ENCODE peak calls at places on chromosomes 5 and 9, in eight cellular contexts. One of them, this sample, is unnamed.

GRCh38 chr9:112072721-112073553 is 102.2 kb downstream of the SUSD1 start:
- DNase-seq in psoas muscle: no peak
- DNase-seq in HFF-Myc: no peak
- DNase-seq in lung: no peak
- DNase-seq in fibroblast of lung: peak
- DNase-seq in transverse colon: peak
- DNase-seq in dorsolateral prefrontal cortex: no peak
- DNase-seq in Peyer's patch: no peak
- DNase-seq in this sample: peak

GRCh38 chr9:116219686-116220085 is 66.1 kb downstream of the PAPPA start:
- DNase-seq in psoas muscle: no peak
- DNase-seq in HFF-Myc: no peak
- DNase-seq in lung: no peak
- DNase-seq in fibroblast of lung: no peak
- DNase-seq in transverse colon: no peak
- DNase-seq in dorsolateral prefrontal cortex: no peak
- DNase-seq in Peyer's patch: no peak
- DNase-seq in this sample: no peak

GRCh38 chr5:56012281-56012963 is 17.7 kb upstream of the IL6ST start:
- DNase-seq in psoas muscle: no peak
- DNase-seq in HFF-Myc: peak
- DNase-seq in lung: no peak
- DNase-seq in fibroblast of lung: no peak
- DNase-seq in transverse colon: peak
- DNase-seq in dorsolateral prefrontal cortex: no peak
- DNase-seq in Peyer's patch: no peak
- DNase-seq in this sample: no peak

GRCh38 chr9:3828495-3828894 is 302.7 kb upstream of the RFX3 start:
- DNase-seq in psoas muscle: no peak
- DNase-seq in HFF-Myc: no peak
- DNase-seq in lung: no peak
- DNase-seq in fibroblast of lung: no peak
- DNase-seq in transverse colon: no peak
- DNase-seq in dorsolateral prefrontal cortex: no peak
- DNase-seq in Peyer's patch: no peak
- DNase-seq in this sample: no peak

GRCh38 chr5:1437452-1437851 is 7.8 kb downstream of the SLC6A3 start:
- DNase-seq in psoas muscle: no peak
- DNase-seq in HFF-Myc: no peak
- DNase-seq in lung: no peak
- DNase-seq in fibroblast of lung: peak
- DNase-seq in transverse colon: peak
- DNase-seq in dorsolateral prefrontal cortex: no peak
- DNase-seq in Peyer's patch: peak
- DNase-seq in this sample: no peak

GRCh38 chr5:147461915-147462314 is 48.0 kb downstream of the DPYSL3 start:
- DNase-seq in psoas muscle: no peak
- DNase-seq in HFF-Myc: no peak
- DNase-seq in lung: no peak
- DNase-seq in fibroblast of lung: no peak
- DNase-seq in transverse colon: no peak
- DNase-seq in dorsolateral prefrontal cortex: no peak
- DNase-seq in Peyer's patch: no peak
- DNase-seq in this sample: no peak

GRCh38 chr9:70514273-70514672 is 99.8 kb upstream of the KLF9 start:
- DNase-seq in psoas muscle: no peak
- DNase-seq in HFF-Myc: no peak
- DNase-seq in lung: no peak
- DNase-seq in fibroblast of lung: no peak
- DNase-seq in transverse colon: no peak
- DNase-seq in dorsolateral prefrontal cortex: no peak
- DNase-seq in Peyer's patch: no peak
- DNase-seq in this sample: no peak

GRCh38 chr5:61933787-61934626 is 372.0 kb upstream of the KIF2A start:
- DNase-seq in psoas muscle: no peak
- DNase-seq in HFF-Myc: peak
- DNase-seq in lung: peak
- DNase-seq in fibroblast of lung: peak
- DNase-seq in transverse colon: peak
- DNase-seq in dorsolateral prefrontal cortex: peak
- DNase-seq in Peyer's patch: peak
- DNase-seq in this sample: no peak

GRCh38 chr5:155082401-155082800 is 68.8 kb downstream of the KIF4B start:
- DNase-seq in psoas muscle: no peak
- DNase-seq in HFF-Myc: peak
- DNase-seq in lung: no peak
- DNase-seq in fibroblast of lung: peak
- DNase-seq in transverse colon: no peak
- DNase-seq in dorsolateral prefrontal cortex: no peak
- DNase-seq in Peyer's patch: no peak
- DNase-seq in this sample: peak

GRCh38 chr5:155080721-155081120 is 67.2 kb downstream of the KIF4B start:
- DNase-seq in psoas muscle: no peak
- DNase-seq in HFF-Myc: no peak
- DNase-seq in lung: no peak
- DNase-seq in fibroblast of lung: peak
- DNase-seq in transverse colon: no peak
- DNase-seq in dorsolateral prefrontal cortex: no peak
- DNase-seq in Peyer's patch: no peak
- DNase-seq in this sample: no peak

GRCh38 chr5:155076379-155076778 is 62.8 kb downstream of the KIF4B start:
- DNase-seq in psoas muscle: no peak
- DNase-seq in HFF-Myc: no peak
- DNase-seq in lung: no peak
- DNase-seq in fibroblast of lung: no peak
- DNase-seq in transverse colon: no peak
- DNase-seq in dorsolateral prefrontal cortex: no peak
- DNase-seq in Peyer's patch: no peak
- DNase-seq in this sample: no peak

GRCh38 chr5:155081618-155082017 is 68.1 kb downstream of the KIF4B start:
- DNase-seq in psoas muscle: no peak
- DNase-seq in HFF-Myc: no peak
- DNase-seq in lung: no peak
- DNase-seq in fibroblast of lung: no peak
- DNase-seq in transverse colon: no peak
- DNase-seq in dorsolateral prefrontal cortex: no peak
- DNase-seq in Peyer's patch: no peak
- DNase-seq in this sample: no peak

DNA sequence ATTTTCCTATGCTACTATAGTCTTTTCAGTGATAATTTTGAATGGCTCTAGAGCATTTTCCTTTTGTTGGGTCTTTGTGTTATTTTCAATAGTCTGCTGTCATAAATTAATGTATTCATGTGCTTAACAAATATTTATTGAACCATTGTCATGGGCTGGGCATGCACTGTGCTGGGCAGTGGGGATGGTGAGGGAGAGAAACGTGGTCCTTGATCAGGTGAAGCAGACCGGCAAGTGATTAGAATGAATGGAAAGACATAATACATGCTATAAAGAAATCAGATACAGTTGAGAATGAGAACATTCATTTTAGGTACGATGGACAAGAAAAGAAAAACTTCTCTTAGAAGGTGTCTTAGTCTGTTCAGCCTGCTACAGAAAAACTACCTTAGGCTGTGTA is 66.1 kb downstream of the KIF4B start:
- DNase-seq in psoas muscle: no peak
- DNase-seq in HFF-Myc: no peak
- DNase-seq in lung: no peak
- DNase-seq in fibroblast of lung: no peak
- DNase-seq in transverse colon: no peak
- DNase-seq in dorsolateral prefrontal cortex: no peak
- DNase-seq in Peyer's patch: no peak
- DNase-seq in this sample: no peak
- H3K4me3 ChIP-seq in psoas muscle: no peak
- H3K4me3 ChIP-seq in HFF-Myc: no peak
- H3K4me3 ChIP-seq in lung: no peak
- H3K4me3 ChIP-seq in fibroblast of lung: no peak
- H3K4me3 ChIP-seq in transverse colon: no peak
- H3K4me3 ChIP-seq in dorsolateral prefrontal cortex: no peak
- H3K4me3 ChIP-seq in Peyer's patch: no peak
- H3K4me3 ChIP-seq in this sample: no peak

GRCh38 chr9:124654431-124654830 is 116.7 kb downstream of the NR6A1 start:
- DNase-seq in psoas muscle: no peak
- DNase-seq in HFF-Myc: no peak
- DNase-seq in lung: no peak
- DNase-seq in fibroblast of lung: no peak
- DNase-seq in transverse colon: no peak
- DNase-seq in dorsolateral prefrontal cortex: no peak
- DNase-seq in Peyer's patch: no peak
- DNase-seq in this sample: no peak

GRCh38 chr9:124658165-124659017 is 112.7 kb downstream of the NR6A1 start:
- DNase-seq in psoas muscle: peak
- DNase-seq in HFF-Myc: peak
- DNase-seq in lung: peak
- DNase-seq in fibroblast of lung: peak
- DNase-seq in transverse colon: peak
- DNase-seq in dorsolateral prefrontal cortex: peak
- DNase-seq in Peyer's patch: peak
- DNase-seq in this sample: peak

GRCh38 chr9:124652203-124652992 is 118.7 kb downstream of the NR6A1 start:
- DNase-seq in psoas muscle: no peak
- DNase-seq in HFF-Myc: peak
- DNase-seq in lung: peak
- DNase-seq in fibroblast of lung: peak
- DNase-seq in transverse colon: no peak
- DNase-seq in dorsolateral prefrontal cortex: no peak
- DNase-seq in Peyer's patch: no peak
- DNase-seq in this sample: peak

GRCh38 chr9:124657526-124657925 is 113.6 kb downstream of the NR6A1 start:
- DNase-seq in psoas muscle: no peak
- DNase-seq in HFF-Myc: no peak
- DNase-seq in lung: no peak
- DNase-seq in fibroblast of lung: no peak
- DNase-seq in transverse colon: no peak
- DNase-seq in dorsolateral prefrontal cortex: no peak
- DNase-seq in Peyer's patch: no peak
- DNase-seq in this sample: no peak

DNA sequence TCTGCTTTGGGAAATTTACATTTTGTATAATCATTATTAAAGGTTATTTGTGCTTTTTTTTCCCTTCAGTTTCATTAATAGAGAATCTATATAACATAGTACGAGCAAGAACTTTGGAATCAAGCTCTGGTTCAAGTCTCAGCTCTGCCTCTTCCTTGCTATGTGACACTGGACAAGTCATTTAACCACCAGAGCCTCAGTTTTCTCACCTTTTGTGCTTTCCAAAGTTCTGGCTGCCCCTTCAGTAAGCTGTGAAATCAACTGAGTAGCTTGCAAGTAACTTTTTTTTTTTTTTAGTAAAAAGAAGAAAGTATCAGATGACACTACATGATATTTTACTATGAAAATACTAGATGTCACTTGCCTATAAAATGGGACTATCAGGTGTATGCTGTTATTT is 118.1 kb downstream of the NR6A1 start:
- DNase-seq in psoas muscle: no peak
- DNase-seq in HFF-Myc: no peak
- DNase-seq in lung: no peak
- DNase-seq in fibroblast of lung: no peak
- DNase-seq in transverse colon: no peak
- DNase-seq in dorsolateral prefrontal cortex: no peak
- DNase-seq in Peyer's patch: no peak
- DNase-seq in this sample: no peak
- TF ChIP-seq CTCF in psoas muscle: no peak
- TF ChIP-seq CTCF in HFF-Myc: no peak
- TF ChIP-seq CTCF in lung: no peak
- TF ChIP-seq CTCF in fibroblast of lung: no peak
- TF ChIP-seq CTCF in transverse colon: no peak
- TF ChIP-seq CTCF in dorsolateral prefrontal cortex: no peak
- TF ChIP-seq CTCF in Peyer's patch: no peak
- TF ChIP-seq CTCF in this sample: no peak

GRCh38 chr5:40679998-40680681 is 425 bp downstream of the PTGER4 start:
- DNase-seq in psoas muscle: no peak
- DNase-seq in HFF-Myc: no peak
- DNase-seq in lung: peak
- DNase-seq in fibroblast of lung: no peak
- DNase-seq in transverse colon: peak
- DNase-seq in dorsolateral prefrontal cortex: no peak
- DNase-seq in Peyer's patch: peak
- DNase-seq in this sample: no peak

GRCh38 chr5:40683351-40683750 is 3.6 kb downstream of the PTGER4 start:
- DNase-seq in psoas muscle: no peak
- DNase-seq in HFF-Myc: no peak
- DNase-seq in lung: no peak
- DNase-seq in fibroblast of lung: peak
- DNase-seq in transverse colon: no peak
- DNase-seq in dorsolateral prefrontal cortex: no peak
- DNase-seq in Peyer's patch: no peak
- DNase-seq in this sample: no peak

GRCh38 chr5:40681351-40682311 is 1.9 kb downstream of the PTGER4 start:
- DNase-seq in psoas muscle: peak
- DNase-seq in HFF-Myc: no peak
- DNase-seq in lung: peak
- DNase-seq in fibroblast of lung: peak
- DNase-seq in transverse colon: peak
- DNase-seq in dorsolateral prefrontal cortex: no peak
- DNase-seq in Peyer's patch: peak
- DNase-seq in this sample: no peak

GRCh38 chr5:40680741-40681350 is 1.1 kb downstream of the PTGER4 start:
- DNase-seq in psoas muscle: peak
- DNase-seq in HFF-Myc: no peak
- DNase-seq in lung: peak
- DNase-seq in fibroblast of lung: peak
- DNase-seq in transverse colon: peak
- DNase-seq in dorsolateral prefrontal cortex: no peak
- DNase-seq in Peyer's patch: peak
- DNase-seq in this sample: no peak

DNA sequence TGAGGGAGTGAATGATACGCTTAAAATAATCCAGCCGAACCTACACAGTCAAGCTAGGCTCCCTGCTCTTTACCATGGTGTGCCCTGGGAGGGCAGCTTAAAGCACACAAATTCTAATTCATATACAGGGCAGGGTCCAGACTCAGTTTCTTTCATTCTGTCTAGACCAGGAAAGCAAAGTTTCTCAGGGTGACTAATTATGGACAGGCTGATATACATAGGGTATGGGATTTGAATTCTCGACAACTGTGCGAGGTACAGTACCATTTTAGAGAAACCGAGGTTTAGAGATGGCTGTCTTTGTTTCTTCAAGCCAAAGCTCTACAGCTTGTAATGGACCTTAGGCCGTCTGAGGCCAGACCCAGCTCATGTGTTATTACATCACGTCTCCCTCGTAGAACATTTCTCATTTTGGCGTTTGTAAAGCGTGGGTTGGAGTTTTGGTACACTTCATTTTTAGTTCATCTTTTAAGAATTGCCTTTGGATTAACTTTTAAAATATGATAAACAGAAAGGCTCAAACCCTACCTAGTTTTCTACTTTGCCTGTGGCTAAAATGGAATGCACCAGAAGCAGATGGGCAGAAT is 2.8 kb downstream of the PTGER4 start:
- DNase-seq in psoas muscle: no peak
- DNase-seq in HFF-Myc: no peak
- DNase-seq in lung: no peak
- DNase-seq in fibroblast of lung: peak
- DNase-seq in transverse colon: no peak
- DNase-seq in dorsolateral prefrontal cortex: no peak
- DNase-seq in Peyer's patch: no peak
- DNase-seq in this sample: no peak
- H3K4me3 ChIP-seq in psoas muscle: peak
- H3K4me3 ChIP-seq in HFF-Myc: no peak
- H3K4me3 ChIP-seq in lung: peak
- H3K4me3 ChIP-seq in fibroblast of lung: peak
- H3K4me3 ChIP-seq in transverse colon: peak
- H3K4me3 ChIP-seq in dorsolateral prefrontal cortex: peak
- H3K4me3 ChIP-seq in Peyer's patch: peak
- H3K4me3 ChIP-seq in this sample: no peak

GRCh38 chr5:117084052-117084451 is 509.4 kb upstream of the SEMA6A start:
- DNase-seq in psoas muscle: no peak
- DNase-seq in HFF-Myc: no peak
- DNase-seq in lung: no peak
- DNase-seq in fibroblast of lung: no peak
- DNase-seq in transverse colon: no peak
- DNase-seq in dorsolateral prefrontal cortex: no peak
- DNase-seq in Peyer's patch: no peak
- DNase-seq in this sample: no peak
- TF ChIP-seq CTCF in psoas muscle: no peak
- TF ChIP-seq CTCF in HFF-Myc: no peak
- TF ChIP-seq CTCF in lung: no peak
- TF ChIP-seq CTCF in fibroblast of lung: no peak
- TF ChIP-seq CTCF in transverse colon: no peak
- TF ChIP-seq CTCF in dorsolateral prefrontal cortex: no peak
- TF ChIP-seq CTCF in Peyer's patch: no peak
- TF ChIP-seq CTCF in this sample: no peak